ENCODE peak calls at places on chromosome 10, in four cellular contexts. X is B cell; I is CD8-positive, alpha-beta T cell; E is coronary artery. U is an unnamed sample.

GRCh38 chr10:14860782-14861181 is 17.9 kb upstream of the SUV39H2 start:
- DNase-seq in X (no peak), I (no peak), E (no peak), U (no peak)

GRCh38 chr10:16520900-16521299 is 779 bp downstream of the C1QL3 start:
- DNase-seq in X (peak), I (no peak), E (no peak), U (no peak)

GRCh38 chr10:130127612-130128607 is 8.3 kb upstream of the GLRX3 start:
- DNase-seq in X (peak), I (peak), E (no peak), U (peak)

GRCh38 chr10:34339816-34340553 is 475.1 kb downstream of the PARD3 start:
- DNase-seq in X (no peak), I (no peak), E (no peak), U (no peak)

GRCh38 chr10:79149345-79149661 is 80.5 kb downstream of the ZMIZ1 start:
- DNase-seq in X (no peak), I (no peak), E (no peak), U (no peak)

GRCh38 chr10:273088-273487 is 137.8 kb downstream of the ZMYND11 start:
- DNase-seq in X (no peak), I (no peak), E (no peak), U (no peak)

GRCh38 chr10:133156674-133157579 is 3.1 kb upstream of the KNDC1 start:
- DNase-seq in X (no peak), I (no peak), E (peak), U (no peak)

GRCh38 chr10:79444243-79445119 is 943 bp downstream of the ZCCHC24 start:
- DNase-seq in X (peak), I (peak), E (peak), U (peak)

GRCh38 chr10:124105045-124105444 is 11.6 kb upstream of the CHST15 start:
- DNase-seq in X (no peak), I (no peak), E (no peak), U (no peak)

GRCh38 chr10:66555061-66555460 is 370.8 kb upstream of the LRRTM3 start:
- DNase-seq in X (no peak), I (no peak), E (no peak), U (no peak)

GRCh38 chr10:23375366-23375765 is 30.8 kb upstream of the C10orf67 start:
- DNase-seq in X (no peak), I (no peak), E (no peak), U (no peak)

GRCh38 chr10:23190872-23191763 is 994 bp upstream of the PTF1A start:
- DNase-seq in X (no peak), I (no peak), E (no peak), U (no peak)

GRCh38 chr10:27252267-27253000 is 11.8 kb upstream of the ACBD5 start:
- DNase-seq in X (peak), I (peak), E (no peak), U (no peak)

GRCh38 chr10:11636761-11637166 is 25.3 kb upstream of the USP6NL start:
- DNase-seq in X (no peak), I (no peak), E (no peak), U (no peak)

GRCh38 chr10:90865400-90865799 is 6.4 kb upstream of the RPP30 start:
- DNase-seq in X (no peak), I (no peak), E (no peak), U (no peak)

GRCh38 chr10:99658622-99659030 is 683 bp upstream of the ENTPD7 start:
- DNase-seq in X (peak), I (peak), E (no peak), U (no peak)

GRCh38 chr10:57791546-57791945 is 476.1 kb downstream of the IPMK start:
- DNase-seq in X (no peak), I (no peak), E (no peak), U (no peak)

GRCh38 chr10:67288688-67289410 is 363.0 kb downstream of the LRRTM3 start:
- DNase-seq in X (no peak), I (no peak), E (no peak), U (no peak)

DNA sequence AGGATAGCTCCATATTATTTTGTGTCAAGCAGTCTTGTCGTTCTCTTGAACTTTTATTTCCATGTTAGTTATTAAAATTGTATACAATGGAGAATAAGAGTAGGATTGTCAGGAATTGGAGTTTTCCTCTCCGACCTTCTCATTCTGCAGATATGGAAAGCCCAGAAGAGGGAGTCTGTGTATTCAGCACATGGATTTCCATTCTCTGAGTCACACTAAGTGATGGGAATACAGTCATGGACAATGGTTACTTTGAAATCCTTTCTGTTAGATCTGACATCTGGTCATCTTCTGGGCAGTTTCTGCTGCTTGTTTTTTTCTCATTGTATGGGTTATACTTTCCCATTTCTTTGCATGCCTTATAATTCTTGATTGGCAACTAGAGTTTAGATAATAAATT is 5.0 kb upstream of the TASOR2 start:
- DNase-seq in X (no peak), I (no peak), E (no peak), U (no peak)
- TF ChIP-seq CTCF in X (no peak), I (no peak), E (no peak), U (peak)

GRCh38 chr10:122473116-122473515 is 11.8 kb downstream of the HTRA1 start:
- DNase-seq in X (no peak), I (no peak), E (no peak), U (no peak)
- TF ChIP-seq CTCF in X (no peak), I (no peak), E (no peak), U (no peak)

GRCh38 chr10:77849039-77849664 is 77.4 kb downstream of the DLG5 start:
- DNase-seq in X (no peak), I (no peak), E (no peak), U (no peak)
- TF ChIP-seq CTCF in X (no peak), I (no peak), E (no peak), U (no peak)

GRCh38 chr10:101618871-101619270 is 30.8 kb downstream of the DPCD start:
- DNase-seq in X (no peak), I (no peak), E (peak), U (no peak)

GRCh38 chr10:101615760-101616116 is 27.6 kb downstream of the DPCD start:
- DNase-seq in X (no peak), I (no peak), E (peak), U (no peak)

GRCh38 chr10:101616415-101617101 is 28.4 kb downstream of the DPCD start:
- DNase-seq in X (no peak), I (no peak), E (peak), U (no peak)

GRCh38 chr10:101617824-101618568 is 29.9 kb downstream of the DPCD start:
- DNase-seq in X (no peak), I (no peak), E (peak), U (no peak)

GRCh38 chr10:101617102-101617823 is 29.1 kb downstream of the DPCD start:
- DNase-seq in X (no peak), I (no peak), E (peak), U (no peak)
- TF ChIP-seq CTCF in X (no peak), I (no peak), E (no peak), U (no peak)

DNA sequence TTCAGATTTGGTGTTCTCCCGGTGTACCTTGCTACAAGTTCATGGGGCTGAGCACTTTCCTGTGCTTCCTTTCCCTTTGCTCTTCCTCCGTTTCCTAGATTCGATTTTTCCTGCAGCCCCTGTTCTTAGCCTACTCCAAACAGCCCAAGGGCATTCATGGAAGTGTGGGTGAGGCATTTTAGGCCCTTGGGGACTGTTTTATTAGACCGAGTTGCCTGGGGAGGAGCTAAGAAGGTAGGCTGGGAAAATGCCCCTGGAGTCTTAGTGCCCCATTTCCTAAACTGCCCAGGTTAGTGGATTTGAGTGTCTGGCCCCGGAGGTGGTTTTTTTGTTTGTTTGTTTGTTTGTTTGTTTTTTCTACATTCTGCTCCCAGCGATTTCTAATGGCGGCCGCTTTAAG is 1.8 kb downstream of the LRMDA start:
- DNase-seq in X (no peak), I (no peak), E (no peak), U (no peak)
- TF ChIP-seq CTCF in X (no peak), I (no peak), E (no peak), U (no peak)

GRCh38 chr10:13441476-13441875 is 87.3 kb downstream of the BEND7 start:
- DNase-seq in X (no peak), I (no peak), E (no peak), U (no peak)

GRCh38 chr10:13437026-13437555 is 89.0 kb upstream of the SEPHS1 start:
- DNase-seq in X (no peak), I (no peak), E (no peak), U (no peak)

GRCh38 chr10:13439313-13439712 is 89.5 kb downstream of the BEND7 start:
- DNase-seq in X (no peak), I (no peak), E (no peak), U (no peak)

GRCh38 chr10:13439771-13440708 is 88.8 kb downstream of the BEND7 start:
- DNase-seq in X (peak), I (peak), E (no peak), U (no peak)

DNA sequence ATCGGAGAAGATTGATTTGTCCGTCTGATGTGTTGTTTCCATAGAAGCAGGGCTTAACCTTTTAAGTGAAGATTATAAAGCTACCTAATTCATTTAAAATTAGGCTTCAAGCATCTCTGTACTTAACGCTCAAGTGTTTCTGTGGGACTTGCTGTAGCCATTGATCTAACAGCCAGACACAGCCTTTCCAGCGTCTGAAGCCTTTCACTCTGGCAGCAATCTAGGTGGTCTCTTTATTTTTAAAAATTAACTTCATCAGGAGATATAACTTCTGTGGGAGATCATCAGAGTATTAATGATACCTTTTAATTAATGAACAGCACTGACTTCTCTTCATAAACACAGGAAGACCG is 88.1 kb downstream of the BEND7 start:
- DNase-seq in X (no peak), I (no peak), E (no peak), U (no peak)
- TF ChIP-seq CTCF in X (peak), I (peak), E (no peak), U (no peak)

GRCh38 chr10:63769367-63769766 is 248.2 kb downstream of the REEP3 start:
- DNase-seq in X (no peak), I (no peak), E (no peak), U (no peak)
- TF ChIP-seq CTCF in X (no peak), I (no peak), E (no peak), U (no peak)

DNA sequence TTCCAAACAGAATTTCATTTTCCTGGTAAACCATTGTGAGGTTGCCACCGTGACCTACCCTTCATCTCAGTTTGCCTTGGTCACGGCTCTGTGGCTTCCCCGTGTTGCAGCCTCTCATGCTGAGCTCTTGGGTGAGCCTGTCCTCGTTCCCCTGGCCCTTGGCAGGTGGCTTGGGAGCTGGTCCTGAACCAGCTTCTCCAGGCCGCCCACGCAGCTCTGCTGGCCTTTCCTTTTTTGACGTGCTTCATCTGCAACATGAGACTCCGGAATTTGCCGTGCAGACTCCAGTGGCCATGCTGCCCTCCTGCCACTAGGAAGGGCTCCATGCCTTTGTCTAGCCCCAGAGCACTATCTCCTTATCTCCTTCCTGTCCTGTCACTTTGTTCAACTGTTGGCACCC is 93.0 kb upstream of the NPS start:
- DNase-seq in X (no peak), I (no peak), E (no peak), U (no peak)
- TF ChIP-seq CTCF in X (no peak), I (no peak), E (no peak), U (no peak)

U was measured in AG09319.